ENCODE peak calls at places on chromosome 21, in four cellular contexts. One of them, this sample, is unnamed.

GRCh38 chr21:46540087-46540710 is 64.7 kb downstream of the S100B start:
- DNase-seq in fibroblast of mammary gland: no peak
- DNase-seq in ascending aorta: no peak
- DNase-seq in dorsolateral prefrontal cortex: no peak
- DNase-seq in this sample: no peak

GRCh38 chr21:36156815-36157670 is at the start of gene DOP1B:
- DNase-seq in fibroblast of mammary gland: no peak
- DNase-seq in ascending aorta: no peak
- DNase-seq in dorsolateral prefrontal cortex: no peak
- DNase-seq in this sample: no peak

GRCh38 chr21:18495553-18495952 is 92.0 kb upstream of the TMPRSS15 start:
- DNase-seq in fibroblast of mammary gland: no peak
- DNase-seq in ascending aorta: no peak
- DNase-seq in dorsolateral prefrontal cortex: no peak
- DNase-seq in this sample: no peak

GRCh38 chr21:36785615-36786014 is 86.7 kb downstream of the SIM2 start:
- DNase-seq in fibroblast of mammary gland: no peak
- DNase-seq in ascending aorta: no peak
- DNase-seq in dorsolateral prefrontal cortex: no peak
- DNase-seq in this sample: no peak

GRCh38 chr21:18832950-18833349 is 429.4 kb upstream of the TMPRSS15 start:
- DNase-seq in fibroblast of mammary gland: no peak
- DNase-seq in ascending aorta: no peak
- DNase-seq in dorsolateral prefrontal cortex: no peak
- DNase-seq in this sample: no peak

GRCh38 chr21:36910581-36911307 is 55.7 kb downstream of the HLCS start:
- DNase-seq in fibroblast of mammary gland: peak
- DNase-seq in ascending aorta: no peak
- DNase-seq in dorsolateral prefrontal cortex: no peak
- DNase-seq in this sample: peak

GRCh38 chr21:35748683-35749314 is 311.5 kb downstream of the SETD4 start:
- DNase-seq in fibroblast of mammary gland: no peak
- DNase-seq in ascending aorta: no peak
- DNase-seq in dorsolateral prefrontal cortex: no peak
- DNase-seq in this sample: no peak

GRCh38 chr21:37338671-37339526 is 27.7 kb upstream of the DYRK1A start:
- DNase-seq in fibroblast of mammary gland: peak
- DNase-seq in ascending aorta: no peak
- DNase-seq in dorsolateral prefrontal cortex: no peak
- DNase-seq in this sample: peak

GRCh38 chr21:17295997-17296396 is 216.8 kb upstream of the CXADR start:
- DNase-seq in fibroblast of mammary gland: no peak
- DNase-seq in ascending aorta: no peak
- DNase-seq in dorsolateral prefrontal cortex: no peak
- DNase-seq in this sample: no peak

GRCh38 chr21:43196789-43197188 is 28.0 kb downstream of the CRYAA start:
- DNase-seq in fibroblast of mammary gland: peak
- DNase-seq in ascending aorta: no peak
- DNase-seq in dorsolateral prefrontal cortex: peak
- DNase-seq in this sample: no peak
- H3K4me3 ChIP-seq in fibroblast of mammary gland: no peak
- H3K4me3 ChIP-seq in ascending aorta: no peak
- H3K4me3 ChIP-seq in dorsolateral prefrontal cortex: no peak
- H3K4me3 ChIP-seq in this sample: no peak

GRCh38 chr21:31111093-31111492 is 72.8 kb upstream of the KRTAP19-8 start:
- DNase-seq in fibroblast of mammary gland: no peak
- DNase-seq in ascending aorta: no peak
- DNase-seq in dorsolateral prefrontal cortex: no peak
- DNase-seq in this sample: no peak

GRCh38 chr21:31107871-31108270 is 69.6 kb upstream of the KRTAP19-8 start:
- DNase-seq in fibroblast of mammary gland: no peak
- DNase-seq in ascending aorta: no peak
- DNase-seq in dorsolateral prefrontal cortex: no peak
- DNase-seq in this sample: no peak

GRCh38 chr21:31107151-31107785 is 69.0 kb upstream of the KRTAP19-8 start:
- DNase-seq in fibroblast of mammary gland: no peak
- DNase-seq in ascending aorta: no peak
- DNase-seq in dorsolateral prefrontal cortex: no peak
- DNase-seq in this sample: no peak

GRCh38 chr21:31110430-31110829 is 72.2 kb upstream of the KRTAP19-8 start:
- DNase-seq in fibroblast of mammary gland: no peak
- DNase-seq in ascending aorta: no peak
- DNase-seq in dorsolateral prefrontal cortex: peak
- DNase-seq in this sample: no peak

DNA sequence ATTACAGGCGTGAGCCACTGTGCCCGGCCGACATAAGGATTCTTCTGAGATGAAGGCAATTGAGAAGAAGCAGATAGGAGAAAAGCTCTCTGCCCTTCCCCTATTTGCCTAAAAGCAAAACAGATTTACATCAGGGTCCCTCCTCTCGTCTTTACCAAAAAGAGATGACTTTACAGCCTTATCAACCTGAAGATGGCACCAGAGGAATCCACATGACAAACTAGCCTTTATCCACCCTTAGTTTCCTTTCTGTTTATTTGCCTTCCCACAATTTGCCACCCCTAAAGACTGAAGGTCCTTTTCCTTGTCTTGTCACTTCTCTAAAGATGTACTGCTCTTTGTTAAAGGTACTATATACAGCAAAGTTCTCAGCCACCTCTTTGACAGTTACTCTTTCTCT is 70.7 kb upstream of the KRTAP19-8 start:
- DNase-seq in fibroblast of mammary gland: peak
- DNase-seq in ascending aorta: no peak
- DNase-seq in dorsolateral prefrontal cortex: no peak
- DNase-seq in this sample: peak
- TF ChIP-seq CTCF in fibroblast of mammary gland: peak
- TF ChIP-seq CTCF in ascending aorta: no peak
- TF ChIP-seq CTCF in dorsolateral prefrontal cortex: peak
- TF ChIP-seq CTCF in this sample: peak

DNA sequence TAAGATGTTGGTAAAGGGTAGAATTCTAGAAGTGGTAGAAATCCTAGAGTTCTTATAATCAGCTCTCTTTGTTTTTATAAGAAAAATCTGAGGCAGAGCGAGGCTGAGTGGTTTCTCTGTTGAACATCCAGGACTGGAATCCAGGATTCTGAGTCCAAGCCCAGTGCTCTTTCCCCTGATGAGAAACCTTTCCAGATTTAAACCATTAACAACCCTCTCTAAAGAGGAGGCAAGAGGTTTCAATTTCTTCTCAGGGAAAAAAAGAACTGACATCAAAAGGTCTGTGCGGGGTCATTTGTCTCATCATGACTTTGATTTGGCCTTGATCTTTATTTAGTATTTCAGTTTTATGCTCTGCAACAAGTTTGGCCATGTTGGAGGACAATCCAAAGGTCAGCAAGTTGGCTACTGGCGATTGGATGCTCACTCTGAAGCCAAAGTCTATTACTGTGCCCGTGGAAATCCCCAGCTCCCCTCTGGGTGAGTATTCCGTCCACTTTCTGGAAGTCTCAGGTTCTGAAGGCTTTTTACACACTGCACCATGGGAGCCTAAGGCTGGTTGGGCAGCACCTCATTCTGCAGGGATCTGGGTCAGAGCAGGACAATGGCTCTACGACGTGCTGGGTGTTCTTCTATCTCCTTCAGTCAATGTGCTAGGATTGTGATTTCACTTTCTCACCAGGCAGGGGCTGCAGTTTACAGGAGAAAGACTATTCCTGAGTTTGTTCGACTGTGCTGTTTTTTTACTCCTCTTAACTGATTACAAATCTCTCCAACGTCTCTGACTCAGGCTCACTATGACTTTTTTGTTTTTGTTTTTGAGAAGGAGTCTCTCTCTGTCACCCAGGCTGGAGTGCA is 18.9 kb upstream of the CCT8 start:
- DNase-seq in fibroblast of mammary gland: peak
- DNase-seq in ascending aorta: no peak
- DNase-seq in dorsolateral prefrontal cortex: no peak
- DNase-seq in this sample: peak
- H3K4me3 ChIP-seq in fibroblast of mammary gland: no peak
- H3K4me3 ChIP-seq in ascending aorta: no peak
- H3K4me3 ChIP-seq in dorsolateral prefrontal cortex: no peak
- H3K4me3 ChIP-seq in this sample: no peak

DNA sequence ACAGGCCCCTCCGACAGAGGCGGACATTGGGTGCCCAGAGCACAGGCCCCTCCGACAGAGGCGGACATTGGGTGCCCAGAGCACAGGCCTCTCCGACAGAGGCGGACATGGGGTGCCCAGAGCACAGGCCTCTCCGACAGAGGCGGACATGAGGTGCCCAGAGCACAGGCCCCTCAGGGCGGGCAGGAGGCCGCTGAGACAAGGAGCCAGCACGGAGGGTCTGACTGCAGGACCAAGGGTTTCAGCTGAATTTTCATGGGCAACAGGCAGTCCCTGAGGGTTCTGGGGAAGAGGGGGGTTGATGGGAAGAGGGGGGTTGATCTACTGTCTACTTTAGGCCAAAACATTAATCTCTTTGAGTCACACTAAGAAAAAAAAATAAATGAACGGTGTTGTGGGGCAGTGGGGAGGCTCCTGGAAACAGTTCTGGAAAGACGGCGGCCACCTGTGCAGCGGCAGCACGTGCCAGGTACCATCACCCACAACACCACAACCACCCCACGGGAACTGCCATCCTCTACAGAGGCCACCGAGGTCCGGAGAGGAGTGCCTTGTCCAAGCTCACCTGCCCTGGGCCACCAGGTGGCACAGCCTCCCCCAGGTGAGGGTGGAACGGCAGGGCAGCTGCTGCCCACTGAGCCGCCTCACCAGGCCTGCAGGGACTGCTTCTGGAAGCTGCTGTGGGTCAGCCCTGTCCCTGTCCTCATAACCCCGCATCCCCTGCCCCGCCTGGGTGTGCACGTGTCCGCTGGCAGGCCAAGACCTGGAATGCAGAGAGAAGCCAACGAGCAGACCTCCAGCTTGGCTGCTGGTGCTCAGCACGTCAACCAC is 20.5 kb downstream of the PRDM15 start:
- DNase-seq in fibroblast of mammary gland: no peak
- DNase-seq in ascending aorta: no peak
- DNase-seq in dorsolateral prefrontal cortex: no peak
- DNase-seq in this sample: no peak
- TF ChIP-seq CTCF in fibroblast of mammary gland: no peak
- TF ChIP-seq CTCF in ascending aorta: no peak
- TF ChIP-seq CTCF in dorsolateral prefrontal cortex: no peak
- TF ChIP-seq CTCF in this sample: no peak

DNA sequence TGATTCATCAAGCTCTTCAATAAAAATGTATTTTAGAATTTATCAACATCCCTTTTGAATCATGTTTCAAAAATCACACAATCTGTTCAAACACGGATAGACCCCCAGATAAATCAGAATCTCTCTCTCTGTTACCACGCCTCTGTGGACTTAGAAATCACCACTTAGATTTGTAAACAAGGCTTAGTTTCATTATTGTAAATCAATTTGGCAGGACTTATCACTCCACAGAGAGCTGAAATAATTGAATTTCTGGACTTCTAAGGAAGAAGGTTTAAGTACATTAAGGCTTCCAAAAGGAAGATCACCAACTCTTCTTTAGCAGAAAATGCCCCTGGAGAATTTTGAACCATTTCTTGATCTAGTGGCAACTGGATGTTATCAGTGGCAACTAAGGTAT is 100.4 kb downstream of the APP start:
- DNase-seq in fibroblast of mammary gland: no peak
- DNase-seq in ascending aorta: no peak
- DNase-seq in dorsolateral prefrontal cortex: no peak
- DNase-seq in this sample: no peak
- H3K4me3 ChIP-seq in fibroblast of mammary gland: no peak
- H3K4me3 ChIP-seq in ascending aorta: no peak
- H3K4me3 ChIP-seq in dorsolateral prefrontal cortex: no peak
- H3K4me3 ChIP-seq in this sample: no peak

GRCh38 chr21:44551290-44552015 is at the start of gene KRTAP10-2:
- DNase-seq in fibroblast of mammary gland: no peak
- DNase-seq in ascending aorta: no peak
- DNase-seq in dorsolateral prefrontal cortex: peak
- DNase-seq in this sample: no peak
- TF ChIP-seq CTCF in fibroblast of mammary gland: no peak
- TF ChIP-seq CTCF in ascending aorta: no peak
- TF ChIP-seq CTCF in dorsolateral prefrontal cortex: no peak
- TF ChIP-seq CTCF in this sample: no peak

GRCh38 chr21:14438204-14438603 is 55.3 kb upstream of the HSPA13 start:
- DNase-seq in fibroblast of mammary gland: peak
- DNase-seq in ascending aorta: no peak
- DNase-seq in dorsolateral prefrontal cortex: no peak
- DNase-seq in this sample: no peak
- H3K4me3 ChIP-seq in fibroblast of mammary gland: no peak
- H3K4me3 ChIP-seq in ascending aorta: no peak
- H3K4me3 ChIP-seq in dorsolateral prefrontal cortex: no peak
- H3K4me3 ChIP-seq in this sample: no peak

GRCh38 chr21:42654179-42654912 is 925 bp downstream of the PDE9A start:
- DNase-seq in fibroblast of mammary gland: no peak
- DNase-seq in ascending aorta: no peak
- DNase-seq in dorsolateral prefrontal cortex: no peak
- DNase-seq in this sample: no peak
- TF ChIP-seq CTCF in fibroblast of mammary gland: no peak
- TF ChIP-seq CTCF in ascending aorta: no peak
- TF ChIP-seq CTCF in dorsolateral prefrontal cortex: peak
- TF ChIP-seq CTCF in this sample: no peak

This sample was measured in AG10803.